ENCODE peak calls at places on chromosomes 1 and 21, in five cellular contexts. C is activated naive CD8-positive, alpha-beta T cell treated with anti-CD3 and anti-CD28 coated beads, Interleukin-2, amount 50 U/mL, for 24 hours; Z is BJ; T is GM04504; A is A549. Y is an unnamed sample.

GRCh38 chr1:29920316-29920715 is 684.0 kb downstream of the PTPRU start:
- DNase-seq in C (no peak), Z (no peak), T (no peak), A (no peak), Y (no peak)

GRCh38 chr1:209710098-209710497 is 5.5 kb downstream of the HSD11B1 start:
- DNase-seq in C (no peak), Z (no peak), T (no peak), A (no peak), Y (no peak)

GRCh38 chr1:179137623-179138235 is 55.9 kb downstream of the TOR3A start:
- DNase-seq in C (no peak), Z (no peak), T (no peak), A (no peak), Y (peak)

GRCh38 chr1:177255411-177255810 is 84.7 kb downstream of the BRINP2 start:
- DNase-seq in C (no peak), Z (no peak), T (no peak), A (peak), Y (peak)

GRCh38 chr1:19047373-19047772 is 90.9 kb upstream of the IFFO2 start:
- DNase-seq in C (no peak), Z (no peak), T (no peak), A (no peak), Y (no peak)

GRCh38 chr21:42187976-42188653 is 30.8 kb upstream of the ABCG1 start:
- DNase-seq in C (peak), Z (no peak), T (no peak), A (no peak), Y (no peak)

GRCh38 chr1:151165281-151165737 is 393 bp downstream of the LYSMD1 start:
- DNase-seq in C (no peak), Z (no peak), T (peak), A (peak), Y (peak)

GRCh38 chr1:47763456-47764171 is 233.6 kb downstream of the TRABD2B start:
- DNase-seq in C (no peak), Z (no peak), T (no peak), A (no peak), Y (no peak)

GRCh38 chr1:31264790-31265386 is 25.2 kb upstream of the NKAIN1 start:
- DNase-seq in C (no peak), Z (no peak), T (no peak), A (no peak), Y (no peak)

GRCh38 chr21:34845521-34846213 is 176.9 kb downstream of the CLIC6 start:
- DNase-seq in C (peak), Z (no peak), T (no peak), A (no peak), Y (peak)

GRCh38 chr1:42658880-42659337 is 686 bp downstream of the PPIH start:
- DNase-seq in C (no peak), Z (no peak), T (no peak), A (no peak), Y (no peak)

GRCh38 chr1:62687903-62688686 is at the start of gene DOCK7:
- DNase-seq in C (peak), Z (no peak), T (no peak), A (peak), Y (peak)

GRCh38 chr1:167110586-167110985 is 16.7 kb downstream of the STYXL2 start:
- DNase-seq in C (no peak), Z (no peak), T (no peak), A (no peak), Y (no peak)

GRCh38 chr1:218351617-218352438 is 6.7 kb downstream of the TGFB2 start:
- DNase-seq in C (peak), Z (no peak), T (no peak), A (peak), Y (no peak)

GRCh38 chr21:42684109-42684916 is 30.9 kb downstream of the PDE9A start:
- DNase-seq in C (peak), Z (no peak), T (no peak), A (no peak), Y (no peak)

GRCh38 chr1:66350001-66350547 is 183.9 kb upstream of the SGIP1 start:
- DNase-seq in C (no peak), Z (no peak), T (no peak), A (no peak), Y (no peak)

GRCh38 chr1:245677446-245678240 is 522.9 kb downstream of the KIF26B start:
- DNase-seq in C (no peak), Z (no peak), T (no peak), A (no peak), Y (no peak)

GRCh38 chr1:101239095-101240040 is 2.5 kb downstream of the S1PR1 start:
- DNase-seq in C (peak), Z (no peak), T (no peak), A (no peak), Y (no peak)

GRCh38 chr1:33388989-33389771 is 41.7 kb downstream of the PHC2 start:
- DNase-seq in C (no peak), Z (peak), T (peak), A (no peak), Y (no peak)

GRCh38 chr1:116958110-116958509 is 43.5 kb upstream of the CD101 start:
- DNase-seq in C (no peak), Z (no peak), T (no peak), A (no peak), Y (no peak)

GRCh38 chr1:112271270-112271669 is 124.7 kb upstream of the CTTNBP2NL start:
- DNase-seq in C (no peak), Z (no peak), T (no peak), A (no peak), Y (no peak)

GRCh38 chr1:22207605-22208264 is 64.8 kb upstream of the WNT4 start:
- DNase-seq in C (no peak), Z (no peak), T (no peak), A (no peak), Y (no peak)

GRCh38 chr21:45074818-45075605 is 632 bp downstream of the ADARB1 start:
- DNase-seq in C (peak), Z (no peak), T (no peak), A (peak), Y (peak)

GRCh38 chr21:42554251-42554937 is 40.7 kb downstream of the SLC37A1 start:
- DNase-seq in C (no peak), Z (no peak), T (no peak), A (no peak), Y (no peak)

GRCh38 chr1:201562257-201562656 is 23.3 kb downstream of the NAV1 start:
- DNase-seq in C (no peak), Z (peak), T (peak), A (peak), Y (no peak)

GRCh38 chr1:155379877-155380192 is 59.1 kb downstream of the RUSC1 start:
- DNase-seq in C (no peak), Z (no peak), T (no peak), A (no peak), Y (no peak)

GRCh38 chr1:195481293-195481692 is 1126.9 kb downstream of the KCNT2 start:
- DNase-seq in C (no peak), Z (no peak), T (no peak), A (no peak), Y (no peak)

GRCh38 chr1:111973150-111973549 is 16.3 kb downstream of the KCND3 start:
- DNase-seq in C (no peak), Z (no peak), T (no peak), A (no peak), Y (no peak)

GRCh38 chr1:215900684-215901083 is 333.6 kb downstream of the KCTD3 start:
- DNase-seq in C (no peak), Z (no peak), T (no peak), A (no peak), Y (no peak)

Y was measured in Calu3.